ENCODE peak calls at places on chromosomes 2 and 18, in four cellular contexts. One of them, this sample, is unnamed.

GRCh38 chr2:15730545-15731212 is 139.0 kb downstream of the DDX1 start:
- DNase-seq in NCI-H2029: peak
- DNase-seq in HEK293T: peak
- DNase-seq in putamen: peak
- DNase-seq in this sample: peak

GRCh38 chr2:27977623-27978312 is 87.2 kb downstream of the BABAM2 start:
- DNase-seq in NCI-H2029: no peak
- DNase-seq in HEK293T: no peak
- DNase-seq in putamen: no peak
- DNase-seq in this sample: peak

GRCh38 chr18:46402396-46402795 is 254.6 kb downstream of the LOXHD1 start:
- DNase-seq in NCI-H2029: no peak
- DNase-seq in HEK293T: no peak
- DNase-seq in putamen: no peak
- DNase-seq in this sample: no peak

GRCh38 chr2:159103411-159103810 is 135.0 kb downstream of the TANC1 start:
- DNase-seq in NCI-H2029: no peak
- DNase-seq in HEK293T: no peak
- DNase-seq in putamen: no peak
- DNase-seq in this sample: no peak

GRCh38 chr2:101956465-101957030 is 35.2 kb upstream of the IL1R2 start:
- DNase-seq in NCI-H2029: no peak
- DNase-seq in HEK293T: no peak
- DNase-seq in putamen: no peak
- DNase-seq in this sample: no peak

GRCh38 chr2:30566675-30567074 is 119.6 kb downstream of the LCLAT1 start:
- DNase-seq in NCI-H2029: no peak
- DNase-seq in HEK293T: no peak
- DNase-seq in putamen: no peak
- DNase-seq in this sample: peak

GRCh38 chr18:46542545-46542944 is 114.5 kb downstream of the LOXHD1 start:
- DNase-seq in NCI-H2029: no peak
- DNase-seq in HEK293T: no peak
- DNase-seq in putamen: no peak
- DNase-seq in this sample: no peak

GRCh38 chr18:42038936-42039335 is 83.9 kb downstream of the PIK3C3 start:
- DNase-seq in NCI-H2029: no peak
- DNase-seq in HEK293T: no peak
- DNase-seq in putamen: no peak
- DNase-seq in this sample: peak

GRCh38 chr2:172252154-172252553 is 149.5 kb upstream of the DLX2 start:
- DNase-seq in NCI-H2029: no peak
- DNase-seq in HEK293T: no peak
- DNase-seq in putamen: no peak
- DNase-seq in this sample: no peak

GRCh38 chr2:176466918-176467452 is 197.7 kb downstream of the MTX2 start:
- DNase-seq in NCI-H2029: no peak
- DNase-seq in HEK293T: no peak
- DNase-seq in putamen: no peak
- DNase-seq in this sample: no peak

GRCh38 chr18:77560334-77560970 is 310.8 kb downstream of the GALR1 start:
- DNase-seq in NCI-H2029: no peak
- DNase-seq in HEK293T: no peak
- DNase-seq in putamen: no peak
- DNase-seq in this sample: no peak

GRCh38 chr2:204033601-204034495 is 97.3 kb downstream of the ICOS start:
- DNase-seq in NCI-H2029: no peak
- DNase-seq in HEK293T: no peak
- DNase-seq in putamen: no peak
- DNase-seq in this sample: no peak

GRCh38 chr2:208101716-208102631 is 22.4 kb downstream of the CRYGD start:
- DNase-seq in NCI-H2029: no peak
- DNase-seq in HEK293T: no peak
- DNase-seq in putamen: peak
- DNase-seq in this sample: no peak

GRCh38 chr2:64462940-64463339 is 9.0 kb downstream of the LGALSL start:
- DNase-seq in NCI-H2029: no peak
- DNase-seq in HEK293T: no peak
- DNase-seq in putamen: no peak
- DNase-seq in this sample: peak

GRCh38 chr2:37773354-37773753 is 101.9 kb upstream of the CDC42EP3 start:
- DNase-seq in NCI-H2029: no peak
- DNase-seq in HEK293T: no peak
- DNase-seq in putamen: no peak
- DNase-seq in this sample: no peak

GRCh38 chr2:228678110-228678509 is 496.6 kb upstream of the SPHKAP start:
- DNase-seq in NCI-H2029: no peak
- DNase-seq in HEK293T: no peak
- DNase-seq in putamen: no peak
- DNase-seq in this sample: no peak

GRCh38 chr2:43169091-43169936 is 57.1 kb downstream of the ZFP36L2 start:
- DNase-seq in NCI-H2029: no peak
- DNase-seq in HEK293T: no peak
- DNase-seq in putamen: no peak
- DNase-seq in this sample: no peak

GRCh38 chr18:50560681-50561629 is 1.1 kb downstream of the MAPK4 start:
- DNase-seq in NCI-H2029: peak
- DNase-seq in HEK293T: peak
- DNase-seq in putamen: no peak
- DNase-seq in this sample: no peak

GRCh38 chr2:233355916-233356315 is 1.6 kb downstream of the DGKD start:
- DNase-seq in NCI-H2029: no peak
- DNase-seq in HEK293T: no peak
- DNase-seq in putamen: no peak
- DNase-seq in this sample: no peak

GRCh38 chr2:74205586-74205985 is 7.2 kb downstream of the MTHFD2 start:
- DNase-seq in NCI-H2029: peak
- DNase-seq in HEK293T: no peak
- DNase-seq in putamen: no peak
- DNase-seq in this sample: no peak

GRCh38 chr18:32542221-32542798 is 71.6 kb upstream of the GAREM1 start:
- DNase-seq in NCI-H2029: no peak
- DNase-seq in HEK293T: no peak
- DNase-seq in putamen: no peak
- DNase-seq in this sample: peak

GRCh38 chr2:2859732-2860131 is 517.9 kb downstream of the EIPR1 start:
- DNase-seq in NCI-H2029: no peak
- DNase-seq in HEK293T: no peak
- DNase-seq in putamen: no peak
- DNase-seq in this sample: no peak

GRCh38 chr2:222613715-222614331 is 42.1 kb downstream of the FARSB start:
- DNase-seq in NCI-H2029: peak
- DNase-seq in HEK293T: peak
- DNase-seq in putamen: no peak
- DNase-seq in this sample: no peak

GRCh38 chr2:73341039-73341438 is 44.6 kb upstream of the ALMS1 start:
- DNase-seq in NCI-H2029: no peak
- DNase-seq in HEK293T: no peak
- DNase-seq in putamen: no peak
- DNase-seq in this sample: no peak

GRCh38 chr18:55458456-55459238 is 129.3 kb downstream of the TCF4 start:
- DNase-seq in NCI-H2029: no peak
- DNase-seq in HEK293T: no peak
- DNase-seq in putamen: peak
- DNase-seq in this sample: no peak